ENCODE peak calls at places on chromosomes 1 and 21, in ten cellular contexts. One of them, this sample, is unnamed.
A peak's percentile ranks its signal among the peaks of the same experiment; 100 is the strongest.

GRCh38 chr1:993379-993995 is 6.4 kb downstream of the HES4 start:
- DNase-seq in stimulated activated CD8-positive, alpha-beta memory T cell treated with anti-CD3 and anti-CD28 coated beads, Interleukin-2, amount 100 ng/mL, for 1 hour: no peak
- DNase-seq in DMS79: no peak
- DNase-seq in IMR-90: peak; percentile 25
- DNase-seq in HEK293T: no peak
- DNase-seq in HAP-1: no peak
- DNase-seq in LoVo: no peak
- DNase-seq in stimulated activated CD4-positive, alpha-beta T cell treated with anti-CD3 and anti-CD28 coated beads, Interleukin-4, amount 100 ng/mL, for 48 hours: no peak
- DNase-seq in thoracic aorta: no peak
- DNase-seq in activated naive CD4-positive, alpha-beta T cell treated with anti-CD3 and anti-CD28 coated beads for 36 hours: no peak
- DNase-seq in this sample: no peak

GRCh38 chr21:45299026-45299863 is 11.6 kb upstream of the POFUT2 start:
- DNase-seq in stimulated activated CD8-positive, alpha-beta memory T cell treated with anti-CD3 and anti-CD28 coated beads, Interleukin-2, amount 100 ng/mL, for 1 hour: no peak
- DNase-seq in DMS79: no peak
- DNase-seq in IMR-90: no peak
- DNase-seq in HEK293T: no peak
- DNase-seq in HAP-1: no peak
- DNase-seq in LoVo: no peak
- DNase-seq in stimulated activated CD4-positive, alpha-beta T cell treated with anti-CD3 and anti-CD28 coated beads, Interleukin-4, amount 100 ng/mL, for 48 hours: no peak
- DNase-seq in thoracic aorta: no peak
- DNase-seq in activated naive CD4-positive, alpha-beta T cell treated with anti-CD3 and anti-CD28 coated beads for 36 hours: peak; percentile 2
- DNase-seq in this sample: no peak

GRCh38 chr1:204282801-204283200 is 69.0 kb upstream of the GOLT1A start:
- DNase-seq in stimulated activated CD8-positive, alpha-beta memory T cell treated with anti-CD3 and anti-CD28 coated beads, Interleukin-2, amount 100 ng/mL, for 1 hour: no peak
- DNase-seq in DMS79: no peak
- DNase-seq in IMR-90: no peak
- DNase-seq in HEK293T: no peak
- DNase-seq in HAP-1: no peak
- DNase-seq in LoVo: no peak
- DNase-seq in stimulated activated CD4-positive, alpha-beta T cell treated with anti-CD3 and anti-CD28 coated beads, Interleukin-4, amount 100 ng/mL, for 48 hours: no peak
- DNase-seq in thoracic aorta: no peak
- DNase-seq in activated naive CD4-positive, alpha-beta T cell treated with anti-CD3 and anti-CD28 coated beads for 36 hours: no peak
- DNase-seq in this sample: no peak

GRCh38 chr1:42165511-42166210 is 1.1 kb upstream of the GUCA2A start:
- DNase-seq in stimulated activated CD8-positive, alpha-beta memory T cell treated with anti-CD3 and anti-CD28 coated beads, Interleukin-2, amount 100 ng/mL, for 1 hour: no peak
- DNase-seq in DMS79: peak; percentile 85
- DNase-seq in IMR-90: peak; percentile 31
- DNase-seq in HEK293T: peak; percentile 26
- DNase-seq in HAP-1: peak; percentile 42
- DNase-seq in LoVo: peak; percentile 95
- DNase-seq in stimulated activated CD4-positive, alpha-beta T cell treated with anti-CD3 and anti-CD28 coated beads, Interleukin-4, amount 100 ng/mL, for 48 hours: no peak
- DNase-seq in thoracic aorta: no peak
- DNase-seq in activated naive CD4-positive, alpha-beta T cell treated with anti-CD3 and anti-CD28 coated beads for 36 hours: no peak
- DNase-seq in this sample: no peak

GRCh38 chr1:168674252-168674651 is 54.8 kb downstream of the DPT start:
- DNase-seq in stimulated activated CD8-positive, alpha-beta memory T cell treated with anti-CD3 and anti-CD28 coated beads, Interleukin-2, amount 100 ng/mL, for 1 hour: no peak
- DNase-seq in DMS79: no peak
- DNase-seq in IMR-90: no peak
- DNase-seq in HEK293T: no peak
- DNase-seq in HAP-1: no peak
- DNase-seq in LoVo: no peak
- DNase-seq in stimulated activated CD4-positive, alpha-beta T cell treated with anti-CD3 and anti-CD28 coated beads, Interleukin-4, amount 100 ng/mL, for 48 hours: no peak
- DNase-seq in thoracic aorta: no peak
- DNase-seq in activated naive CD4-positive, alpha-beta T cell treated with anti-CD3 and anti-CD28 coated beads for 36 hours: no peak
- DNase-seq in this sample: no peak

GRCh38 chr1:61320575-61320974 is 238.2 kb downstream of the NFIA start:
- DNase-seq in stimulated activated CD8-positive, alpha-beta memory T cell treated with anti-CD3 and anti-CD28 coated beads, Interleukin-2, amount 100 ng/mL, for 1 hour: no peak
- DNase-seq in DMS79: no peak
- DNase-seq in IMR-90: no peak
- DNase-seq in HEK293T: no peak
- DNase-seq in HAP-1: no peak
- DNase-seq in LoVo: no peak
- DNase-seq in stimulated activated CD4-positive, alpha-beta T cell treated with anti-CD3 and anti-CD28 coated beads, Interleukin-4, amount 100 ng/mL, for 48 hours: no peak
- DNase-seq in thoracic aorta: no peak
- DNase-seq in activated naive CD4-positive, alpha-beta T cell treated with anti-CD3 and anti-CD28 coated beads for 36 hours: no peak
- DNase-seq in this sample: no peak

GRCh38 chr1:210373878-210374599 is 45.3 kb downstream of the HHAT start:
- DNase-seq in stimulated activated CD8-positive, alpha-beta memory T cell treated with anti-CD3 and anti-CD28 coated beads, Interleukin-2, amount 100 ng/mL, for 1 hour: peak; percentile 29
- DNase-seq in DMS79: no peak
- DNase-seq in IMR-90: peak; percentile 97
- DNase-seq in HEK293T: peak; percentile 90
- DNase-seq in HAP-1: peak; percentile 100
- DNase-seq in LoVo: peak; percentile 41
- DNase-seq in stimulated activated CD4-positive, alpha-beta T cell treated with anti-CD3 and anti-CD28 coated beads, Interleukin-4, amount 100 ng/mL, for 48 hours: peak; percentile 75
- DNase-seq in thoracic aorta: no peak
- DNase-seq in activated naive CD4-positive, alpha-beta T cell treated with anti-CD3 and anti-CD28 coated beads for 36 hours: peak; percentile 93
- DNase-seq in this sample: peak; percentile 56

GRCh38 chr1:67717876-67718275 is 32.9 kb downstream of the GADD45A start:
- DNase-seq in stimulated activated CD8-positive, alpha-beta memory T cell treated with anti-CD3 and anti-CD28 coated beads, Interleukin-2, amount 100 ng/mL, for 1 hour: no peak
- DNase-seq in DMS79: no peak
- DNase-seq in IMR-90: peak; percentile 74
- DNase-seq in HEK293T: no peak
- DNase-seq in HAP-1: no peak
- DNase-seq in LoVo: peak; percentile 67
- DNase-seq in stimulated activated CD4-positive, alpha-beta T cell treated with anti-CD3 and anti-CD28 coated beads, Interleukin-4, amount 100 ng/mL, for 48 hours: no peak
- DNase-seq in thoracic aorta: no peak
- DNase-seq in activated naive CD4-positive, alpha-beta T cell treated with anti-CD3 and anti-CD28 coated beads for 36 hours: no peak
- DNase-seq in this sample: no peak

GRCh38 chr1:31376374-31377134 is 3.7 kb upstream of the FABP3 start:
- DNase-seq in stimulated activated CD8-positive, alpha-beta memory T cell treated with anti-CD3 and anti-CD28 coated beads, Interleukin-2, amount 100 ng/mL, for 1 hour: no peak
- DNase-seq in DMS79: peak; percentile 54
- DNase-seq in IMR-90: peak; percentile 98
- DNase-seq in HEK293T: no peak
- DNase-seq in HAP-1: no peak
- DNase-seq in LoVo: no peak
- DNase-seq in stimulated activated CD4-positive, alpha-beta T cell treated with anti-CD3 and anti-CD28 coated beads, Interleukin-4, amount 100 ng/mL, for 48 hours: no peak
- DNase-seq in thoracic aorta: no peak
- DNase-seq in activated naive CD4-positive, alpha-beta T cell treated with anti-CD3 and anti-CD28 coated beads for 36 hours: no peak
- DNase-seq in this sample: no peak

GRCh38 chr1:162561616-162562451 is at the start of gene UAP1:
- DNase-seq in stimulated activated CD8-positive, alpha-beta memory T cell treated with anti-CD3 and anti-CD28 coated beads, Interleukin-2, amount 100 ng/mL, for 1 hour: no peak
- DNase-seq in DMS79: no peak
- DNase-seq in IMR-90: no peak
- DNase-seq in HEK293T: no peak
- DNase-seq in HAP-1: no peak
- DNase-seq in LoVo: no peak
- DNase-seq in stimulated activated CD4-positive, alpha-beta T cell treated with anti-CD3 and anti-CD28 coated beads, Interleukin-4, amount 100 ng/mL, for 48 hours: no peak
- DNase-seq in thoracic aorta: no peak
- DNase-seq in activated naive CD4-positive, alpha-beta T cell treated with anti-CD3 and anti-CD28 coated beads for 36 hours: no peak
- DNase-seq in this sample: no peak

GRCh38 chr1:108053291-108054023 is 88.5 kb upstream of the VAV3 start:
- DNase-seq in stimulated activated CD8-positive, alpha-beta memory T cell treated with anti-CD3 and anti-CD28 coated beads, Interleukin-2, amount 100 ng/mL, for 1 hour: no peak
- DNase-seq in DMS79: no peak
- DNase-seq in IMR-90: peak; percentile 2
- DNase-seq in HEK293T: no peak
- DNase-seq in HAP-1: no peak
- DNase-seq in LoVo: no peak
- DNase-seq in stimulated activated CD4-positive, alpha-beta T cell treated with anti-CD3 and anti-CD28 coated beads, Interleukin-4, amount 100 ng/mL, for 48 hours: no peak
- DNase-seq in thoracic aorta: no peak
- DNase-seq in activated naive CD4-positive, alpha-beta T cell treated with anti-CD3 and anti-CD28 coated beads for 36 hours: no peak
- DNase-seq in this sample: no peak

GRCh38 chr1:110605901-110606783 is at the start of gene KCNA2:
- DNase-seq in stimulated activated CD8-positive, alpha-beta memory T cell treated with anti-CD3 and anti-CD28 coated beads, Interleukin-2, amount 100 ng/mL, for 1 hour: no peak
- DNase-seq in DMS79: no peak
- DNase-seq in IMR-90: no peak
- DNase-seq in HEK293T: peak; percentile 66
- DNase-seq in HAP-1: peak; percentile 5
- DNase-seq in LoVo: no peak
- DNase-seq in stimulated activated CD4-positive, alpha-beta T cell treated with anti-CD3 and anti-CD28 coated beads, Interleukin-4, amount 100 ng/mL, for 48 hours: no peak
- DNase-seq in thoracic aorta: no peak
- DNase-seq in activated naive CD4-positive, alpha-beta T cell treated with anti-CD3 and anti-CD28 coated beads for 36 hours: no peak
- DNase-seq in this sample: no peak

GRCh38 chr1:112396668-112397025 is 633 bp downstream of the CTTNBP2NL start:
- DNase-seq in stimulated activated CD8-positive, alpha-beta memory T cell treated with anti-CD3 and anti-CD28 coated beads, Interleukin-2, amount 100 ng/mL, for 1 hour: no peak
- DNase-seq in DMS79: no peak
- DNase-seq in IMR-90: peak; percentile 21
- DNase-seq in HEK293T: no peak
- DNase-seq in HAP-1: peak; percentile 34
- DNase-seq in LoVo: no peak
- DNase-seq in stimulated activated CD4-positive, alpha-beta T cell treated with anti-CD3 and anti-CD28 coated beads, Interleukin-4, amount 100 ng/mL, for 48 hours: no peak
- DNase-seq in thoracic aorta: no peak
- DNase-seq in activated naive CD4-positive, alpha-beta T cell treated with anti-CD3 and anti-CD28 coated beads for 36 hours: no peak
- DNase-seq in this sample: no peak

GRCh38 chr1:227942716-227943261 is 4.9 kb downstream of the WNT9A start:
- DNase-seq in stimulated activated CD8-positive, alpha-beta memory T cell treated with anti-CD3 and anti-CD28 coated beads, Interleukin-2, amount 100 ng/mL, for 1 hour: no peak
- DNase-seq in DMS79: no peak
- DNase-seq in IMR-90: no peak
- DNase-seq in HEK293T: no peak
- DNase-seq in HAP-1: no peak
- DNase-seq in LoVo: no peak
- DNase-seq in stimulated activated CD4-positive, alpha-beta T cell treated with anti-CD3 and anti-CD28 coated beads, Interleukin-4, amount 100 ng/mL, for 48 hours: no peak
- DNase-seq in thoracic aorta: no peak
- DNase-seq in activated naive CD4-positive, alpha-beta T cell treated with anti-CD3 and anti-CD28 coated beads for 36 hours: no peak
- DNase-seq in this sample: no peak

GRCh38 chr1:156675715-156676311 is 1.4 kb downstream of the NES start:
- DNase-seq in stimulated activated CD8-positive, alpha-beta memory T cell treated with anti-CD3 and anti-CD28 coated beads, Interleukin-2, amount 100 ng/mL, for 1 hour: no peak
- DNase-seq in DMS79: no peak
- DNase-seq in IMR-90: peak; percentile 39
- DNase-seq in HEK293T: no peak
- DNase-seq in HAP-1: no peak
- DNase-seq in LoVo: no peak
- DNase-seq in stimulated activated CD4-positive, alpha-beta T cell treated with anti-CD3 and anti-CD28 coated beads, Interleukin-4, amount 100 ng/mL, for 48 hours: no peak
- DNase-seq in thoracic aorta: no peak
- DNase-seq in activated naive CD4-positive, alpha-beta T cell treated with anti-CD3 and anti-CD28 coated beads for 36 hours: no peak
- DNase-seq in this sample: no peak

GRCh38 chr1:236534164-236534651 is 10.4 kb downstream of the LGALS8 start:
- DNase-seq in stimulated activated CD8-positive, alpha-beta memory T cell treated with anti-CD3 and anti-CD28 coated beads, Interleukin-2, amount 100 ng/mL, for 1 hour: no peak
- DNase-seq in DMS79: no peak
- DNase-seq in IMR-90: peak; percentile 78
- DNase-seq in HEK293T: no peak
- DNase-seq in HAP-1: no peak
- DNase-seq in LoVo: no peak
- DNase-seq in stimulated activated CD4-positive, alpha-beta T cell treated with anti-CD3 and anti-CD28 coated beads, Interleukin-4, amount 100 ng/mL, for 48 hours: peak; percentile 40
- DNase-seq in thoracic aorta: no peak
- DNase-seq in activated naive CD4-positive, alpha-beta T cell treated with anti-CD3 and anti-CD28 coated beads for 36 hours: peak; percentile 64
- DNase-seq in this sample: no peak

GRCh38 chr1:181099152-181100014 is 10.9 kb downstream of the IER5 start:
- DNase-seq in stimulated activated CD8-positive, alpha-beta memory T cell treated with anti-CD3 and anti-CD28 coated beads, Interleukin-2, amount 100 ng/mL, for 1 hour: no peak
- DNase-seq in DMS79: peak; percentile 69
- DNase-seq in IMR-90: peak; percentile 47
- DNase-seq in HEK293T: peak; percentile 42
- DNase-seq in HAP-1: peak; percentile 87
- DNase-seq in LoVo: no peak
- DNase-seq in stimulated activated CD4-positive, alpha-beta T cell treated with anti-CD3 and anti-CD28 coated beads, Interleukin-4, amount 100 ng/mL, for 48 hours: peak; percentile 46
- DNase-seq in thoracic aorta: no peak
- DNase-seq in activated naive CD4-positive, alpha-beta T cell treated with anti-CD3 and anti-CD28 coated beads for 36 hours: peak; percentile 80
- DNase-seq in this sample: no peak

GRCh38 chr1:168834225-168834872 is 105.3 kb upstream of the DPT start:
- DNase-seq in stimulated activated CD8-positive, alpha-beta memory T cell treated with anti-CD3 and anti-CD28 coated beads, Interleukin-2, amount 100 ng/mL, for 1 hour: no peak
- DNase-seq in DMS79: no peak
- DNase-seq in IMR-90: no peak
- DNase-seq in HEK293T: no peak
- DNase-seq in HAP-1: no peak
- DNase-seq in LoVo: peak; percentile 60
- DNase-seq in stimulated activated CD4-positive, alpha-beta T cell treated with anti-CD3 and anti-CD28 coated beads, Interleukin-4, amount 100 ng/mL, for 48 hours: no peak
- DNase-seq in thoracic aorta: no peak
- DNase-seq in activated naive CD4-positive, alpha-beta T cell treated with anti-CD3 and anti-CD28 coated beads for 36 hours: no peak
- DNase-seq in this sample: no peak

GRCh38 chr1:94621802-94622201 is 80.2 kb upstream of the F3 start:
- DNase-seq in stimulated activated CD8-positive, alpha-beta memory T cell treated with anti-CD3 and anti-CD28 coated beads, Interleukin-2, amount 100 ng/mL, for 1 hour: no peak
- DNase-seq in DMS79: no peak
- DNase-seq in IMR-90: no peak
- DNase-seq in HEK293T: no peak
- DNase-seq in HAP-1: no peak
- DNase-seq in LoVo: no peak
- DNase-seq in stimulated activated CD4-positive, alpha-beta T cell treated with anti-CD3 and anti-CD28 coated beads, Interleukin-4, amount 100 ng/mL, for 48 hours: no peak
- DNase-seq in thoracic aorta: no peak
- DNase-seq in activated naive CD4-positive, alpha-beta T cell treated with anti-CD3 and anti-CD28 coated beads for 36 hours: no peak
- DNase-seq in this sample: no peak

GRCh38 chr1:206686486-206687249 is 2.0 kb downstream of the MAPKAPK2 start:
- DNase-seq in stimulated activated CD8-positive, alpha-beta memory T cell treated with anti-CD3 and anti-CD28 coated beads, Interleukin-2, amount 100 ng/mL, for 1 hour: no peak
- DNase-seq in DMS79: no peak
- DNase-seq in IMR-90: no peak
- DNase-seq in HEK293T: no peak
- DNase-seq in HAP-1: no peak
- DNase-seq in LoVo: no peak
- DNase-seq in stimulated activated CD4-positive, alpha-beta T cell treated with anti-CD3 and anti-CD28 coated beads, Interleukin-4, amount 100 ng/mL, for 48 hours: no peak
- DNase-seq in thoracic aorta: no peak
- DNase-seq in activated naive CD4-positive, alpha-beta T cell treated with anti-CD3 and anti-CD28 coated beads for 36 hours: peak; percentile 51
- DNase-seq in this sample: no peak

GRCh38 chr1:34843392-34844251 is 15.9 kb downstream of the SMIM12 start:
- DNase-seq in stimulated activated CD8-positive, alpha-beta memory T cell treated with anti-CD3 and anti-CD28 coated beads, Interleukin-2, amount 100 ng/mL, for 1 hour: no peak
- DNase-seq in DMS79: no peak
- DNase-seq in IMR-90: no peak
- DNase-seq in HEK293T: no peak
- DNase-seq in HAP-1: no peak
- DNase-seq in LoVo: no peak
- DNase-seq in stimulated activated CD4-positive, alpha-beta T cell treated with anti-CD3 and anti-CD28 coated beads, Interleukin-4, amount 100 ng/mL, for 48 hours: no peak
- DNase-seq in thoracic aorta: no peak
- DNase-seq in activated naive CD4-positive, alpha-beta T cell treated with anti-CD3 and anti-CD28 coated beads for 36 hours: no peak
- DNase-seq in this sample: no peak

GRCh38 chr1:223704921-223705878 is 7.1 kb upstream of the CAPN2 start:
- DNase-seq in stimulated activated CD8-positive, alpha-beta memory T cell treated with anti-CD3 and anti-CD28 coated beads, Interleukin-2, amount 100 ng/mL, for 1 hour: no peak
- DNase-seq in DMS79: peak; percentile 34
- DNase-seq in IMR-90: peak; percentile 40
- DNase-seq in HEK293T: no peak
- DNase-seq in HAP-1: no peak
- DNase-seq in LoVo: no peak
- DNase-seq in stimulated activated CD4-positive, alpha-beta T cell treated with anti-CD3 and anti-CD28 coated beads, Interleukin-4, amount 100 ng/mL, for 48 hours: no peak
- DNase-seq in thoracic aorta: no peak
- DNase-seq in activated naive CD4-positive, alpha-beta T cell treated with anti-CD3 and anti-CD28 coated beads for 36 hours: no peak
- DNase-seq in this sample: no peak

GRCh38 chr1:85203573-85204169 is 2.9 kb upstream of the SYDE2 start:
- DNase-seq in stimulated activated CD8-positive, alpha-beta memory T cell treated with anti-CD3 and anti-CD28 coated beads, Interleukin-2, amount 100 ng/mL, for 1 hour: no peak
- DNase-seq in DMS79: no peak
- DNase-seq in IMR-90: peak; percentile 22
- DNase-seq in HEK293T: no peak
- DNase-seq in HAP-1: no peak
- DNase-seq in LoVo: no peak
- DNase-seq in stimulated activated CD4-positive, alpha-beta T cell treated with anti-CD3 and anti-CD28 coated beads, Interleukin-4, amount 100 ng/mL, for 48 hours: no peak
- DNase-seq in thoracic aorta: no peak
- DNase-seq in activated naive CD4-positive, alpha-beta T cell treated with anti-CD3 and anti-CD28 coated beads for 36 hours: no peak
- DNase-seq in this sample: no peak

GRCh38 chr1:43152866-43153265 is 19.2 kb downstream of the EBNA1BP2 start:
- DNase-seq in stimulated activated CD8-positive, alpha-beta memory T cell treated with anti-CD3 and anti-CD28 coated beads, Interleukin-2, amount 100 ng/mL, for 1 hour: no peak
- DNase-seq in DMS79: peak; percentile 41
- DNase-seq in IMR-90: peak; percentile 7
- DNase-seq in HEK293T: no peak
- DNase-seq in HAP-1: no peak
- DNase-seq in LoVo: peak; percentile 45
- DNase-seq in stimulated activated CD4-positive, alpha-beta T cell treated with anti-CD3 and anti-CD28 coated beads, Interleukin-4, amount 100 ng/mL, for 48 hours: no peak
- DNase-seq in thoracic aorta: no peak
- DNase-seq in activated naive CD4-positive, alpha-beta T cell treated with anti-CD3 and anti-CD28 coated beads for 36 hours: no peak
- DNase-seq in this sample: no peak

GRCh38 chr1:80083892-80084291 is 1077.4 kb upstream of the ADGRL4 start:
- DNase-seq in stimulated activated CD8-positive, alpha-beta memory T cell treated with anti-CD3 and anti-CD28 coated beads, Interleukin-2, amount 100 ng/mL, for 1 hour: no peak
- DNase-seq in DMS79: no peak
- DNase-seq in IMR-90: no peak
- DNase-seq in HEK293T: no peak
- DNase-seq in HAP-1: no peak
- DNase-seq in LoVo: no peak
- DNase-seq in stimulated activated CD4-positive, alpha-beta T cell treated with anti-CD3 and anti-CD28 coated beads, Interleukin-4, amount 100 ng/mL, for 48 hours: no peak
- DNase-seq in thoracic aorta: no peak
- DNase-seq in activated naive CD4-positive, alpha-beta T cell treated with anti-CD3 and anti-CD28 coated beads for 36 hours: no peak
- DNase-seq in this sample: no peak

GRCh38 chr1:201906336-201906735 is 17.6 kb downstream of the SHISA4 start:
- DNase-seq in stimulated activated CD8-positive, alpha-beta memory T cell treated with anti-CD3 and anti-CD28 coated beads, Interleukin-2, amount 100 ng/mL, for 1 hour: no peak
- DNase-seq in DMS79: no peak
- DNase-seq in IMR-90: no peak
- DNase-seq in HEK293T: no peak
- DNase-seq in HAP-1: no peak
- DNase-seq in LoVo: no peak
- DNase-seq in stimulated activated CD4-positive, alpha-beta T cell treated with anti-CD3 and anti-CD28 coated beads, Interleukin-4, amount 100 ng/mL, for 48 hours: no peak
- DNase-seq in thoracic aorta: no peak
- DNase-seq in activated naive CD4-positive, alpha-beta T cell treated with anti-CD3 and anti-CD28 coated beads for 36 hours: no peak
- DNase-seq in this sample: no peak

This sample was measured in T-helper 1 cell.